ENCODE peak calls at places on chromosomes 11 and 22, in six cellular contexts. F, Z, X, H, P and W are unnamed samples.

GRCh38 chr11:43558056-43558455 is 122.5 kb upstream of the HSD17B12 start:
- DNase-seq in P (no peak), X (no peak), F (no peak), Z (no peak), H (no peak), W (no peak)

GRCh38 chr11:55942785-55943392 is 6.7 kb upstream of the OR5I1 start:
- DNase-seq in P (no peak), F (no peak), X (no peak), H (peak), Z (peak), W (no peak)

GRCh38 chr11:27839226-27839913 is 139.1 kb upstream of the BDNF start:
- DNase-seq in Z (peak), P (no peak), F (no peak), H (peak), X (no peak), W (no peak)

GRCh38 chr11:69704508-69705245 is 855 bp upstream of the FGF19 start:
- DNase-seq in H (no peak), F (no peak), P (no peak), X (no peak), Z (peak), W (peak)

GRCh38 chr11:104858882-104859735 is 39.2 kb downstream of the CASP12 start:
- DNase-seq in Z (no peak), P (no peak), H (no peak), X (no peak), F (peak), W (no peak)

GRCh38 chr22:20857247-20857643 is 1.4 kb downstream of the PI4KA start:
- DNase-seq in H (no peak), X (no peak), Z (no peak), P (no peak), F (no peak), W (no peak)

GRCh38 chr22:32023251-32023827 is 19.7 kb upstream of the SLC5A1 start:
- DNase-seq in Z (no peak), F (no peak), P (no peak), X (no peak), H (no peak), W (no peak)

GRCh38 chr11:18789942-18790341 is 1.7 kb downstream of the PTPN5 start:
- DNase-seq in H (no peak), P (no peak), Z (no peak), X (no peak), F (no peak), W (no peak)

GRCh38 chr11:118608268-118609214 is 1.1 kb downstream of the PHLDB1 start:
- DNase-seq in Z (peak), H (peak), X (peak), P (peak), F (peak), W (no peak)

GRCh38 chr11:122709042-122709760 is 53.7 kb downstream of the UBASH3B start:
- DNase-seq in H (peak), F (no peak), Z (no peak), X (no peak), P (no peak), W (no peak)

GRCh38 chr11:118358071-118358470 is 1.3 kb upstream of the UBE4A start:
- DNase-seq in P (no peak), H (no peak), F (no peak), X (no peak), Z (no peak), W (no peak)

GRCh38 chr11:20647976-20648565 is 21.3 kb upstream of the NELL1 start:
- DNase-seq in P (no peak), H (peak), F (peak), X (no peak), Z (peak), W (peak)

GRCh38 chr22:47011131-47011854 is 248.8 kb downstream of the TBC1D22A start:
- DNase-seq in F (no peak), X (no peak), P (no peak), Z (no peak), H (peak), W (no peak)